ENCODE peak calls at places on chromosomes 7 and 10, in eight cellular contexts. H is astrocyte of the cerebellum; T is lung; L is BJ; F is coronary artery; U is IMR-90; A is CD8-positive, alpha-beta T cell; D is left ventricle myocardium inferior. P is an unnamed sample.

GRCh38 chr10:66637273-66638036 is 288.4 kb upstream of the LRRTM3 start:
- DNase-seq in F (no peak), T (no peak), H (no peak), U (no peak), A (no peak), L (no peak), D (no peak), P (no peak)

GRCh38 chr10:16976803-16977202 is 152.8 kb downstream of the CUBN start:
- DNase-seq in H (no peak), A (no peak), T (no peak), L (no peak), D (no peak), U (no peak), F (no peak), P (no peak)

GRCh38 chr7:94683066-94683465 is 27.1 kb upstream of the SGCE start:
- DNase-seq in T (no peak), D (no peak), F (no peak), L (no peak), U (no peak), H (no peak), A (no peak), P (no peak)

GRCh38 chr7:140676303-140676702 is 3.6 kb downstream of the ADCK2 start:
- DNase-seq in T (no peak), U (no peak), L (no peak), D (no peak), H (no peak), F (no peak), A (no peak), P (no peak)

GRCh38 chr7:5634107-5634950 is 147.1 kb downstream of the RNF216 start:
- DNase-seq in U (peak), L (peak), H (peak), D (peak), T (no peak), A (no peak), F (no peak), P (peak)

GRCh38 chr10:47286591-47287325 is 13.2 kb upstream of the GDF10 start:
- DNase-seq in D (no peak), H (no peak), A (no peak), L (no peak), U (no peak), F (no peak), T (no peak), P (no peak)

GRCh38 chr10:103884681-103885139 is 29.3 kb upstream of the SH3PXD2A start:
- DNase-seq in D (no peak), U (peak), F (no peak), T (peak), L (no peak), H (peak), A (no peak), P (peak)

GRCh38 chr10:79237801-79238520 is 109.3 kb upstream of the PPIF start:
- DNase-seq in A (no peak), H (no peak), T (no peak), F (no peak), U (no peak), D (no peak), L (no peak), P (no peak)

GRCh38 chr7:110347091-110347490 is 743.8 kb upstream of the LRRN3 start:
- DNase-seq in F (no peak), T (no peak), H (no peak), L (no peak), D (no peak), A (no peak), U (peak), P (no peak)

GRCh38 chr7:131538791-131539179 is 17.6 kb downstream of the PODXL start:
- DNase-seq in T (no peak), D (peak), A (no peak), U (no peak), H (no peak), L (no peak), F (no peak), P (no peak)

GRCh38 chr10:104300002-104300735 is 31.2 kb downstream of the GSTO2 start:
- DNase-seq in D (no peak), H (peak), U (peak), F (peak), L (peak), A (no peak), T (no peak), P (peak)

GRCh38 chr10:58513189-58514101 is 773 bp downstream of the BICC1 start:
- DNase-seq in U (peak), L (peak), A (no peak), F (no peak), T (peak), H (no peak), D (peak), P (peak)

GRCh38 chr7:106165328-106165727 is 53.2 kb upstream of the SYPL1 start:
- DNase-seq in D (no peak), H (no peak), F (no peak), T (no peak), A (no peak), L (no peak), U (peak), P (no peak)

GRCh38 chr10:71740069-71740468 is 20.5 kb upstream of the C10orf105 start:
- DNase-seq in H (no peak), T (no peak), A (no peak), L (no peak), D (no peak), F (no peak), U (peak), P (no peak)

GRCh38 chr10:2985729-2986232 is 81.6 kb upstream of the PFKP start:
- DNase-seq in L (no peak), F (no peak), A (no peak), T (peak), D (no peak), H (no peak), U (peak), P (no peak)

GRCh38 chr10:28532223-28532508 is 752 bp upstream of the WAC start:
- DNase-seq in D (no peak), U (no peak), F (no peak), L (no peak), T (no peak), A (no peak), H (peak), P (no peak)

GRCh38 chr10:32005050-32005449 is 51.2 kb downstream of the KIF5B start:
- DNase-seq in U (peak), F (no peak), T (peak), D (no peak), A (peak), H (peak), L (no peak), P (peak)

GRCh38 chr10:77756319-77757232 is 119.0 kb upstream of the KCNMA1 start:
- DNase-seq in U (peak), A (no peak), F (no peak), D (no peak), H (peak), L (no peak), T (no peak), P (peak)

GRCh38 chr7:37117261-37117660 is 331.4 kb downstream of the ELMO1 start:
- DNase-seq in D (no peak), F (no peak), A (no peak), H (no peak), L (no peak), T (no peak), U (no peak), P (no peak)

GRCh38 chr10:14403846-14404623 is 73.3 kb upstream of the FRMD4A start:
- DNase-seq in L (no peak), T (no peak), D (no peak), U (no peak), F (no peak), A (no peak), H (no peak), P (no peak)

DNA sequence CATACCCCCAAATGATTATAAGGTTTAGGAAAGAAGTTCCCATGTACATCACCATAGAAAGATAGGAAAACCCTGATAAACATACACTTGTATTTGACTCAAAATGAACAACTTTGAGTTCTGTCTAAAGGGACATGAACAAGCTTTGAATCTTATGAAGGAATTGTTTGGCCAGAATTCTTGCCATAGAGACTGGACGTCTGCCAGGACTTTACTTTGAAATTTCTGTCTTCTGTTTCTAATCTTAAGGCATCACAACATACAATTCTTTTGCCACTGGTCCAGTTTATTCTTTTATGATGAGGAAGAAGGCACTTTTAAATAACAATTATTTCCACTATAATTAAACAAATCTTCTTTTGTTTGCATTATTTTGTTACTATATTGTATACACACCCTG is 26.2 kb upstream of the CYP26C1 start:
- DNase-seq in A (no peak), T (no peak), H (no peak), U (no peak), F (no peak), D (no peak), L (no peak), P (no peak)
- H3K4me3 ChIP-seq in A (no peak), T (no peak), H (no peak), U (no peak), F (no peak), D (no peak), L (no peak), P (no peak)

GRCh38 chr10:96188911-96189310 is 58.8 kb downstream of the ZNF518A start:
- DNase-seq in A (no peak), H (peak), L (no peak), D (no peak), U (peak), T (no peak), F (no peak), P (no peak)
- TF ChIP-seq CTCF in A (no peak), H (no peak), L (no peak), D (no peak), U (no peak), T (no peak), F (no peak), P (no peak)

GRCh38 chr10:7408494-7409044 is 2.3 kb downstream of the SFMBT2 start:
- DNase-seq in H (no peak), L (no peak), U (peak), D (peak), T (peak), A (peak), F (no peak), P (no peak)

GRCh38 chr10:7407368-7408002 is 3.3 kb downstream of the SFMBT2 start:
- DNase-seq in D (peak), T (no peak), L (no peak), U (no peak), A (no peak), F (peak), H (no peak), P (no peak)

GRCh38 chr10:7408003-7408493 is 2.8 kb downstream of the SFMBT2 start:
- DNase-seq in D (peak), T (peak), L (no peak), F (no peak), H (no peak), U (no peak), A (peak), P (no peak)

GRCh38 chr10:7405637-7406036 is 5.2 kb downstream of the SFMBT2 start:
- DNase-seq in A (no peak), F (no peak), U (no peak), L (no peak), T (no peak), H (no peak), D (no peak), P (no peak)

GRCh38 chr10:7406712-7407333 is 4.0 kb downstream of the SFMBT2 start:
- DNase-seq in L (no peak), U (no peak), T (no peak), H (no peak), F (no peak), A (no peak), D (peak), P (no peak)
- H3K4me3 ChIP-seq in L (no peak), U (no peak), T (no peak), H (peak), F (peak), A (peak), D (peak), P (no peak)

DNA sequence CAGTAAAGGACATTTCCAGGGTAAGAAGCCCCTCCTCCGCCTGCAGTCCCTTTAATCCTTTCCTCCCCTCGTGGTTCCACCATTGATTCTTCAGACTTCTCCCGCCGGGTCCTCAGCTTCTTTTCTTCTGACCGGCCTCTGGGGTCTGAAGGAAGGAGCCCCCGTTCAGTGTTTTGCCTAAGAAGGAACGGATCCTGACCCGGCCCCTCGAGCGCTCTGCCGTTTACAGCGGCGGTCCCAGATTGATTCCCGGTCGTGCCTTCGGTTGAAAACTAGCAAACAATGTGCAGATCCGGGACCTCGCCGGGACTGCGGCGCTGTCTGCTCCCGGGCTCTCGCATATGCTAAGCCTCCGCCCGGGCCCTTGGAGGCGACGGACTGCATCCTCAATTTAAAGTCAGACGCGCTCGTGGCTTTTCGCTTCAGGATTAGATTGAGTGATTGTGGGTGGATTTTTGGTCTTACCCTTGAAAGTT is 504 bp downstream of the DBF4 start:
- DNase-seq in U (peak), T (peak), A (peak), F (peak), L (no peak), H (peak), D (peak), P (no peak)
- TF ChIP-seq CTCF in U (no peak), T (no peak), A (no peak), F (no peak), L (no peak), H (no peak), D (no peak), P (no peak)

DNA sequence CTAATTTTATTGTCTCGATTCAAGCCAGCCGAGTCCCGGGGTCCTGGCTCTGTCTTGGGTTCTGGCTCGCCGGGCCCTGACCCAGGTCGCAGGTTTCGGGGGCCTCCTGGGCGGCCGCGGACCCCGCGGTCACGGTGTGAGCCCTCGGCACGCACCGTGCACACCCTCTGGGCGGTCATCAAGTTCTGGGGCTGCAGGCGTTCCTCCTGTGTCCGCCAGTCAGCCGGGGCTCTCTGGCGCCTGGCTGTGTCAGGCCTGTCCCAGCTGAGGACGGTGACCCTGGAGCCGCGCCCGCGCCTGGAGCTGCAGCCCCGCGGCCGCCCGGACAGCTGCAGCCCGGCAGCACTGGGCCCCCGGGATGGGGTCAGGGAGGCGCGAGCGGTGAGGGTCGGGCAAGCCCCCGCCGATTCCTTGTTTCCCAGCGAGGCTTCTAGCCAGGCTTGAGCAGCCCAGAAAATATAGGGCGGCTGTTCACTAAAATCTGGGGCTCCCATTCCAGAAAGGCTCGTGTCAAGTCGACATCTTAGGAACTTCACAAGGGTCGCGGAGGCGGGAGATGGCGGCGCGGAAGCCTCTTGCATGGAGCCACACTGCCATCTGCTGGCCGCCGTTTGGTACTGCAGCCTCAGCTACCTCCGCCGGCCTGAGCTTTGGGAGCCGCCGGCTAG is 4.2 kb upstream of the HOXA7 start:
- DNase-seq in H (peak), L (no peak), D (peak), F (peak), U (peak), A (peak), T (peak), P (no peak)
- H3K4me3 ChIP-seq in H (peak), L (peak), D (peak), F (peak), U (peak), A (peak), T (peak), P (peak)

GRCh38 chr10:18238875-18239485 is 98.8 kb downstream of the CACNB2 start:
- DNase-seq in D (no peak), T (no peak), U (peak), L (no peak), H (peak), A (no peak), F (no peak), P (peak)
- TF ChIP-seq CTCF in D (peak), T (peak), U (peak), L (peak), H (peak), A (no peak), F (peak), P (peak)

GRCh38 chr10:11197854-11198253 is 180.2 kb downstream of the CELF2 start:
- DNase-seq in T (no peak), H (no peak), U (no peak), L (no peak), D (no peak), A (no peak), F (no peak), P (no peak)
- H3K4me3 ChIP-seq in T (no peak), H (no peak), U (no peak), L (no peak), D (peak), A (no peak), F (no peak), P (no peak)

DNA sequence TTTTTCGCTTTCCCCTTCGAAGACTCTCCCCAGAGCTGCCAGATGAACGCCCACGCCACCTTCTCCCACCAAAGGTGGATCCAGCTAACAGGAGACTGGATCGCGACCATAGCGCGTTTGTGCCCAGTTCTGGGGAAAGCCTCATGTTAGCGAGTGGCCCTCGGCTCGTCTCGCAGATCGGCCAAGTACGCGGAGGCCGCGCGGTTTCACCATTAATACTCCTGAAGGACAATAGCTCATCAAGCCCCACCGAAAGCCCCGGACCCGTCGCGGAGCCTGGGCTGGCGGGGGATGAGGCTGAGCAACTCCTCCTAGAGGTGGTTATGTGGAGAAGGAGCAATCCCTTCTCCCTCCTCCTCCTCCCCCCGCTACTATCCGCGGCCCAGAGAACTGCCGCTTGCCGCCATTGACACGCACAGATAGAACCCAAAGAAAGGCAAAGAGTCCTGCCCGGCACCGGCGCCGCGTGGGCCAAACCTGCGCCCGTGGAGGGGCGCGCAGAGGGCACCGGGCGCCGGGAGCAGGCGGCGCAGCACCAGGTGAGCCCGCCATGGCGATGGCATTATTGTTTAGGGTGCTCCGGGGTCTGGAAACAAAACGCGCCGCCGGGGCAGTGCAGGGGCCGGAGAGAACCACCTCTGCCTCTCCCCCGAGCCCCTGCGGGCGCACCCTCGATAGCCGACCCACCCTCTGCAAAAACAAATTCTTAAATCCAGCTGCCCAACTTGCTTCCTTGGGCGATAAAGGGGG is at the start of gene MACROH2A2:
- DNase-seq in D (peak), T (peak), H (peak), F (no peak), U (peak), L (peak), A (no peak), P (no peak)
- TF ChIP-seq CTCF in D (peak), T (no peak), H (peak), F (no peak), U (peak), L (peak), A (no peak), P (peak)

DNA sequence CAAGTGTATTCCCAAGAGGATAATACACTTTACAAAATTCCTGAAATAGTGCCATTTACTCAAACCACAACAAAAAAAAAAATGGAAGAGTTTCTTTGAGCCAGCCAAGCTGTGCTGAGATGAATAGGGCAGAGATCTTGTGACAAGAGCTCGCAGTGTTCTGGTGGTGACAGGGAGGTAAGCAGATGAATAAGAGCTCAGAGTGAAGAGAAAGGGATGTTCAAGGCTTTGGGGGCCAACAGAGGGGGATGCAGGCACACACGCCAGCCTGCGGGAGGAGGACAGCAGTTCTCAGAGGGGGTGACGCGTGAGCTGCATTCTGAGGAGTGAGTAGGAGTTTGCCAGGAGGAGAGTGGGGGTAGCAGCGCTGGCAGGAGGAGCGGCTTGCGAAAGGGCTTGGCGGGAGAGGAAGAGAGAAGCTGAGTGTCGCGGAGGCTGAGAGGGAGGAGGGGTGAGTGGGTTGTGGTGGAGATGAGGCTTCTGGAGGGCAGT is 194.4 kb upstream of the IMMP2L start:
- DNase-seq in U (peak), F (peak), T (peak), H (peak), L (no peak), A (no peak), D (peak), P (no peak)
- H3K4me3 ChIP-seq in U (peak), F (peak), T (no peak), H (peak), L (peak), A (no peak), D (peak), P (no peak)